ENCODE peak calls at places on chromosome 15, in seven cellular contexts. K is PC-9, G is MM.1S, Q is astrocyte, R is HepG2, O is endothelial cell of umbilical vein, B is DND-41. T is an unnamed sample. For H3K9me3, the result is how much of the 10 kb centered on the place peaks cover.

GRCh38 chr15:66294932-66295235 is 1.5 kb downstream of the DIS3L start:
- DNase-seq in G (no peak), K (no peak), B (no peak), Q (peak), O (no peak), R (no peak), T (no peak)

GRCh38 chr15:39498642-39499041 is 82.2 kb upstream of the THBS1 start:
- DNase-seq in B (no peak), R (no peak), Q (peak), G (no peak), K (no peak), O (no peak), T (no peak)

GRCh38 chr15:51401872-51402517 is 60.5 kb downstream of the GLDN start:
- DNase-seq in O (peak), K (peak), B (no peak), G (no peak), R (peak), Q (no peak), T (peak)

GRCh38 chr15:68019814-68020525 is 34.1 kb upstream of the PIAS1 start:
- DNase-seq in Q (no peak), B (no peak), R (no peak), K (no peak), O (no peak), G (no peak), T (no peak)

GRCh38 chr15:27808182-27808581 is 290.9 kb downstream of the OCA2 start:
- DNase-seq in G (no peak), O (no peak), Q (no peak), B (no peak), K (no peak), R (no peak), T (no peak)

GRCh38 chr15:87826119-87826730 is 430.3 kb downstream of the NTRK3 start:
- DNase-seq in R (no peak), Q (no peak), B (no peak), O (no peak), K (no peak), G (no peak), T (peak)

GRCh38 chr15:70262591-70263274 is 165.0 kb upstream of the TLE3 start:
- DNase-seq in G (no peak), Q (no peak), R (no peak), K (no peak), O (no peak), B (no peak), T (no peak)

GRCh38 chr15:31158858-31159569 is 57.5 kb upstream of the TRPM1 start:
- DNase-seq in R (no peak), G (no peak), B (no peak), O (no peak), K (no peak), Q (no peak), T (no peak)

GRCh38 chr15:31276596-31277298 is 49.9 kb upstream of the KLF13 start:
- DNase-seq in G (no peak), Q (no peak), K (no peak), B (peak), O (no peak), R (no peak), T (no peak)

GRCh38 chr15:88448991-88449461 is 18.2 kb downstream of the MRPL46 start:
- DNase-seq in G (no peak), O (no peak), B (no peak), K (no peak), Q (no peak), R (no peak), T (no peak)

GRCh38 chr15:70045045-70045444 is 52.7 kb downstream of the TLE3 start:
- DNase-seq in B (no peak), O (no peak), Q (peak), G (no peak), K (no peak), R (no peak), T (no peak)

GRCh38 chr15:93164409-93164808 is 75.4 kb upstream of the RGMA start:
- DNase-seq in G (no peak), R (no peak), Q (no peak), O (no peak), K (no peak), B (peak), T (no peak)

GRCh38 chr15:90001062-90001682 is at the start of gene ZNF710:
- DNase-seq in K (no peak), Q (peak), B (peak), G (peak), O (peak), R (no peak), T (peak)

GRCh38 chr15:26974120-26974780 is 3.3 kb downstream of the GABRG3 start:
- DNase-seq in R (peak), K (no peak), B (no peak), G (peak), Q (peak), O (no peak), T (peak)

GRCh38 chr15:51936119-51936478 is 35.5 kb downstream of the LEO1 start:
- DNase-seq in B (no peak), G (no peak), Q (no peak), O (no peak), R (no peak), K (no peak), T (no peak)

GRCh38 chr15:89442671-89443307 is 53.6 kb downstream of the RHCG start:
- DNase-seq in Q (no peak), B (peak), K (peak), O (no peak), R (peak), G (peak), T (peak)

GRCh38 chr15:70057931-70058641 is 39.6 kb downstream of the TLE3 start:
- DNase-seq in O (no peak), R (no peak), B (no peak), K (no peak), Q (no peak), G (no peak), T (no peak)

GRCh38 chr15:56244237-56244810 is 645 bp upstream of the RFX7 start:
- DNase-seq in O (peak), K (peak), R (peak), Q (peak), B (peak), G (no peak), T (peak)

GRCh38 chr15:31786360-31786759 is 244.0 kb upstream of the CHRNA7 start:
- DNase-seq in G (no peak), B (no peak), O (no peak), R (no peak), K (no peak), Q (no peak), T (no peak)

GRCh38 chr15:70783610-70784021 is 20.3 kb upstream of the UACA start:
- DNase-seq in K (peak), O (no peak), R (peak), Q (peak), B (no peak), G (no peak), T (no peak)

GRCh38 chr15:79505956-79506355 is 73.8 kb downstream of the MINAR1 start:
- DNase-seq in G (no peak), B (no peak), O (no peak), Q (no peak), K (no peak), R (no peak), T (no peak)

GRCh38 chr15:48318131-48318530 is 13.1 kb upstream of the DUT start:
- DNase-seq in Q (no peak), R (no peak), G (no peak), O (no peak), K (no peak), B (no peak), T (peak)

GRCh38 chr15:75149911-75150709 is 51.6 kb upstream of the C15orf39 start:
- DNase-seq in B (no peak), G (no peak), K (no peak), R (no peak), Q (peak), O (no peak), T (no peak)

GRCh38 chr15:80730931-80731330 is 35.8 kb downstream of the ABHD17C start:
- DNase-seq in O (no peak), K (no peak), R (no peak), B (no peak), G (no peak), Q (no peak), T (no peak)

GRCh38 chr15:90930861-90931629 is 1.3 kb downstream of the HDDC3 start:
- DNase-seq in K (no peak), O (peak), B (no peak), Q (no peak), R (no peak), G (peak), T (no peak)

GRCh38 chr15:81170504-81170903 is 26.2 kb upstream of the IL16 start:
- DNase-seq in K (no peak), R (no peak), G (no peak), B (no peak), Q (no peak), O (no peak), T (no peak)

GRCh38 chr15:59917504-59918157 is 86.5 kb upstream of the FOXB1 start:
- DNase-seq in Q (peak), R (peak), G (peak), K (peak), B (peak), O (peak), T (peak)

GRCh38 chr15:80673561-80674244 is 21.4 kb upstream of the ABHD17C start:
- DNase-seq in R (no peak), Q (no peak), G (no peak), K (no peak), O (no peak), B (no peak), T (no peak)

GRCh38 chr15:79853492-79854328 is 43.1 kb downstream of the MTHFS start:
- DNase-seq in K (peak), B (peak), G (peak), R (peak), O (peak), Q (peak), T (peak)

GRCh38 chr15:69141833-69142232 is 18.6 kb upstream of the GLCE start:
- DNase-seq in R (no peak), Q (no peak), K (no peak), O (no peak), G (no peak), B (no peak), T (no peak)

GRCh38 chr15:78016860-78017259 is 60.7 kb downstream of the TBC1D2B start:
- DNase-seq in Q (no peak), K (no peak), G (no peak), O (no peak), B (no peak), R (no peak), T (no peak)

GRCh38 chr15:48191574-48192225 is at the start of gene CTXN2:
- DNase-seq in B (no peak), O (no peak), R (no peak), G (no peak), K (no peak), Q (peak), T (peak)

GRCh38 chr15:41894251-41894790 is 468 bp upstream of the SPTBN5 start:
- DNase-seq in Q (no peak), B (no peak), K (no peak), O (no peak), R (no peak), G (no peak), T (no peak)

GRCh38 chr15:90340345-90340744 is 11.7 kb upstream of the ZNF774 start:
- DNase-seq in R (peak), O (no peak), B (no peak), K (no peak), Q (no peak), G (peak), T (no peak)

GRCh38 chr15:47565986-47566385 is 151.3 kb upstream of the SEMA6D start:
- DNase-seq in Q (no peak), O (no peak), R (no peak), K (no peak), B (no peak), G (no peak), T (no peak)

GRCh38 chr15:35963316-35963715 is 417.4 kb upstream of the DPH6 start:
- DNase-seq in Q (no peak), O (no peak), R (no peak), B (no peak), G (no peak), K (no peak), T (no peak)

GRCh38 chr15:74511583-74511982 is 29.4 kb upstream of the ARID3B start:
- DNase-seq in G (no peak), R (no peak), K (no peak), B (no peak), O (no peak), Q (no peak), T (no peak)

DNA sequence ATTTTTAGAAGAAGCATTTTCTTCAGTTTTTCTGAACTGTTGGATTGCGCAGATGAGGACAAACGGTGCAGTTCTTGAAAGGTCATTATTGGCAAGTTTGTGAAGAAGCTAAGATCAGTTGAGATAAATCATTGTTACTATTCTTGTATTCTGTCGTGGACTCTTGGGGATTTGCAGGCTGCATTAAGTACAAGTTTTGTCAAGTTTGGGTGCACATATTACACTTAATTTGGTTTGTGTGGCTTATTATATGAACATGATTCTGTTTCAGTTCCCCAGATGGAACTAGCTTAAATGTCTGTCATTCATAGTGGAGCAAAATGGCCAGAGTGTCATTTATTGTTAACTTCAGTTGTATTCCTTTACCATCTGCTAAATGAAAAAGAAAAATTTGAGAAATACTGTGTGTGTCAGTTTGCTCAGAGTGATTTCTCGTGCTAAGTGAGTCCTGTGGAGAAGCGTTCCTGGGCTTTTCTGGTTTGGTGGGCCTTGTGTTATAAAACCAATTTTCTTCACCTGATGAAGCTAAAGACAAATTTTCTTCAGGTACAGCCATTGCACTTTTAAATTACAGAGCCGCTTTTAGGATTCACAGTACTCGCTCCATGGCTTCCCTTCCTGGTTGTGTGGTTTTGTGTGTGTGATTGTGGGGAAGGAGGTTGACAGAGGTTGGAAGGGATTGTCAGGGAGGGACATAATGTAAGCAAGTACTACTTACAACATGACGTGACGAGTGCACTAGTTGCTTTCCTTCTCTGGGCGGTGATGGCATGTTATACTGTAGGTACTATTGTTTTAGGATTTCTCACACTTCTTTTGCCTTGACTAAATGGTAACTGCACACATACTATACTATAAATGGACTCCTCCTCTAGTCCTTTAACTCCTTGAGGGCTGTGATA is 1.7 kb downstream of the AKAP13 start:
- DNase-seq in Q (peak), K (no peak), B (no peak), O (peak), R (no peak), G (no peak), T (no peak)
- H3K4me3 ChIP-seq in Q (peak), K (peak), B (peak), O (peak), R (peak), G (peak), T (peak)

GRCh38 chr15:40511472-40512133 is 40.8 kb downstream of the CHST14 start:
- DNase-seq in K (peak), Q (no peak), G (peak), R (peak), B (no peak), O (peak), T (peak)
- TF ChIP-seq EZH2 in K (no peak), Q (no peak), G (no peak), R (no peak), B (no peak), O (peak), T (peak)

GRCh38 chr15:73328149-73328820 is 40.5 kb downstream of the HCN4 start:
- DNase-seq in O (no peak), K (no peak), G (no peak), Q (no peak), R (no peak), B (no peak), T (no peak)
- H3K9me3 ChIP-seq in O (under half), K (under half), G (under half), Q (under half), R (under half), B (under half), T (under half)

GRCh38 chr15:101088311-101088710 is 163.5 kb downstream of the CHSY1 start:
- DNase-seq in G (no peak), Q (no peak), O (no peak), B (no peak), R (no peak), K (no peak), T (no peak)

GRCh38 chr15:101087172-101087769 is 164.6 kb downstream of the CHSY1 start:
- DNase-seq in Q (no peak), B (no peak), R (no peak), O (no peak), G (no peak), K (no peak), T (no peak)

GRCh38 chr15:101089579-101090459 is 162.0 kb downstream of the CHSY1 start:
- DNase-seq in Q (no peak), R (no peak), B (no peak), O (no peak), G (peak), K (no peak), T (no peak)

GRCh38 chr15:101090460-101090853 is 161.4 kb downstream of the CHSY1 start:
- DNase-seq in G (no peak), O (no peak), Q (no peak), K (no peak), B (peak), R (no peak), T (no peak)

DNA sequence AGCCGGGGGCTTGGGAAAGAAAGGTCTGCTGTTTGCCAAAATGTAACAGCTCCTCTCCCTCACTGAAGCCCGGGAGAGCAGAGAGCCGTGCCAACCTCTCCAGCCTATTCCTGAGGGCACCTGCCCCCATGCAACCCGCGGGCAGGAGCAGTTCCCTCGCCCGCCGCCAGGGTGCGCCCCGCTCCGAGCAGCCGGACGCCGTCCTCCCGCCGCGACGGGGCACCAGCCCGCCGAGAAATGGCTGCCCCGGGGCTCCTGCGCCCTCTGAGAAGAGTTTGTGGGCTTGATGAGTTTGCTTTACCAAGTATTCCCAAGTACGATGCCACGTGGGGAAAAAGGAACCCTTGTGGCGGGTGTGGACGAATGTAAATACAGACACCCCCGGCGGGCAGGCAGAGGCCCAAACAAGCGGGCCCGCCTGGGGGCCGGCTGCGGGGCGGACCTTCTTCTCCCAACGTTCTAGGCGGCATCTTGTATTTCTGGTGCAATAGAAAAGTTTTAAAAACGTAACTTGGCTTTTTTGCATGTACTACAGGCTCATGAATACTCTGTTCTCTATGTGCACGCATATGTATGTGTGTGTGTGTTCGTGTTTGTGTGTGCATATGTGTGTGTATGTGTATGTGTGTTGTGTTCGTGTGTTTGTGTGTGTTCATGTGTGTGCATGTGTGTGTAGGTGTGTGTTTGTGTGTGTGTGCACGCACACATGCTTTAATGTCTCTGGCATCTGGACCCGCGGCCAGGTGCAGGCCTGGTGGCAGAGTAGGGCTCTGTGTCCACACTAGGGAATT is 162.9 kb downstream of the CHSY1 start:
- DNase-seq in G (peak), K (peak), R (peak), B (peak), O (peak), Q (no peak), T (peak)
- H3K4me3 ChIP-seq in G (peak), K (no peak), R (peak), B (no peak), O (no peak), Q (no peak), T (no peak)

GRCh38 chr15:96359371-96359771 is 28.9 kb downstream of the NR2F2 start:
- DNase-seq in B (no peak), G (no peak), O (peak), Q (no peak), K (no peak), R (no peak), T (peak)
- TF ChIP-seq EZH2 in B (no peak), G (no peak), O (no peak), Q (no peak), K (no peak), R (no peak), T (no peak)

DNA sequence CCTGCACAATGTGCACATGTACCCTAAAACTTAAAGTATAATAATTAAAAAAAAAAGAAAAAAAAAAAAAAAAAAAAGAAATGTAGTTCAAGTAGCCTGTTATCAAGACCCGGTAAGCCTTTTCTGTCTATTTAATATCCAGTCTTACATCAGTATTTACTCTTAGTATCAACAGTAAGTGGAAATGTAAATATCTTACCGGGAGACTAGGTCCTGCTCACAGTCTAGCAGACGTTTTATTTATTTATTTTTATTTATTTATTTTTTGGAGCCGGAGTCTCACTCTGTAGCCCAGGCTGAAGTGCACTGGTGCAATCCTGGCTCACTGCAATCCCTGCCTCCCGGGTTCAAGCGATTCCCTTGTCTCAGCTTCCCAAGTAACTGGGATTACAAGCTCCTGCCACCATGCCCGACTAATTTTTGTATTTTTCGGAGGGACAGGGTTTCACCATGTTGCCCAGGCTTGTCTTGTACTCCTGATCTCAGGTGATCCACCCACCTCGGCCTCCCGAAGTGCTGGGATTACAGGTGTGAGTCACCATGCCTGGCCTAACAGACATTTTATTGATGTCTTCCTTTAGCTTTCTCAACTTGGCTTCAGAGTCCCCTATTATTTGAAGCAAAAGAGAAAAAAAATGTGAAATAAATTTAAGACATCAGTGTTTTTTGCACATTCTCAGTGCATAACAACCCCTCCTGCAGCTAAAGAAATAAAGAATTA is 19.9 kb downstream of the C2CD4B start:
- DNase-seq in R (no peak), G (no peak), O (no peak), K (no peak), Q (no peak), B (no peak), T (no peak)
- H3K9me3 ChIP-seq in R (under half), G (under half), O (under half), K (under half), Q (under half), B (under half), T (under half)